ENCODE peak calls at places on chromosomes 5 and 9, in four cellular contexts. T, C, U and G are unnamed samples.

GRCh38 chr9:18263367-18263766 is 210.6 kb upstream of the ADAMTSL1 start:
- DNase-seq in T (no peak), C (no peak), U (no peak), G (no peak)

GRCh38 chr9:37976714-37977477 is 73.0 kb upstream of the SLC25A51 start:
- DNase-seq in T (no peak), C (no peak), U (no peak), G (no peak)

GRCh38 chr9:109020982-109021511 is 7.7 kb upstream of the CTNNAL1 start:
- DNase-seq in T (no peak), C (no peak), U (no peak), G (no peak)

GRCh38 chr5:17400724-17401508 is 97.1 kb upstream of the TAF11L2 start:
- DNase-seq in T (no peak), C (no peak), U (no peak), G (no peak)

GRCh38 chr5:125045647-125046046 is 299.2 kb upstream of the ZNF608 start:
- DNase-seq in T (no peak), C (no peak), U (no peak), G (no peak)

GRCh38 chr5:132074772-132075718 is 1.5 kb downstream of the CSF2 start:
- DNase-seq in T (no peak), C (no peak), U (no peak), G (no peak)

GRCh38 chr5:151153300-151153699 is 4.3 kb downstream of the ANXA6 start:
- DNase-seq in T (no peak), C (no peak), U (no peak), G (no peak)

GRCh38 chr5:61768692-61769281 is 436.7 kb downstream of the ZSWIM6 start:
- DNase-seq in T (peak), C (peak), U (peak), G (peak)

GRCh38 chr5:124252094-124252750 is 494.2 kb downstream of the ZNF608 start:
- DNase-seq in T (no peak), C (peak), U (no peak), G (no peak)

GRCh38 chr9:88460583-88461332 is 72.5 kb downstream of the SPIN1 start:
- DNase-seq in T (no peak), C (no peak), U (no peak), G (no peak)

GRCh38 chr5:54514269-54514668 is 3.3 kb upstream of the SNX18 start:
- DNase-seq in T (peak), C (no peak), U (no peak), G (no peak)

GRCh38 chr9:81108391-81108790 is 581.0 kb downstream of the TLE1 start:
- DNase-seq in T (no peak), C (no peak), U (no peak), G (no peak)

GRCh38 chr5:91938441-91938840 is 555.3 kb upstream of the ARRDC3 start:
- DNase-seq in T (no peak), C (no peak), U (no peak), G (no peak)

GRCh38 chr5:177473461-177473991 is at the start of gene DBN1:
- DNase-seq in T (no peak), C (peak), U (peak), G (peak)

GRCh38 chr5:115514220-115514619 is 30.4 kb downstream of the FEM1C start:
- DNase-seq in T (no peak), C (no peak), U (no peak), G (no peak)

GRCh38 chr9:134724231-134724911 is 82.8 kb downstream of the COL5A1 start:
- DNase-seq in T (no peak), C (no peak), U (no peak), G (no peak)

GRCh38 chr9:134532084-134532483 is 109.5 kb upstream of the COL5A1 start:
- DNase-seq in T (no peak), C (no peak), U (no peak), G (no peak)

GRCh38 chr5:7190727-7191126 is 205.2 kb upstream of the ADCY2 start:
- DNase-seq in T (no peak), C (no peak), U (no peak), G (no peak)

GRCh38 chr9:15578719-15579118 is 25.9 kb downstream of the CCDC171 start:
- DNase-seq in T (no peak), C (no peak), U (no peak), G (no peak)

GRCh38 chr9:120708526-120709224 is 5.6 kb downstream of the MEGF9 start:
- DNase-seq in T (no peak), C (no peak), U (no peak), G (no peak)

GRCh38 chr5:165630211-165630866 is 2124.9 kb downstream of the MAT2B start:
- DNase-seq in T (peak), C (peak), U (no peak), G (peak)

GRCh38 chr9:78707481-78707977 is 410.6 kb downstream of the PSAT1 start:
- DNase-seq in T (no peak), C (no peak), U (no peak), G (no peak)

GRCh38 chr9:125989524-125990180 is 242.5 kb downstream of the PBX3 start:
- DNase-seq in T (no peak), C (no peak), U (no peak), G (no peak)
- TF ChIP-seq TAF1 in T (no peak), C (no peak), U (no peak), G (no peak)

GRCh38 chr5:169801324-169801777 is 164.3 kb downstream of the DOCK2 start:
- DNase-seq in T (no peak), C (no peak), U (no peak), G (no peak)
- TF ChIP-seq TAF1 in T (no peak), C (no peak), U (no peak), G (no peak)

GRCh38 chr9:131379056-131379455 is 14.8 kb upstream of the PRRC2B start:
- DNase-seq in T (no peak), C (no peak), U (no peak), G (no peak)

GRCh38 chr9:131385296-131385695 is 8.6 kb upstream of the PRRC2B start:
- DNase-seq in T (no peak), C (no peak), U (no peak), G (no peak)

GRCh38 chr9:131387394-131387793 is 6.5 kb upstream of the PRRC2B start:
- DNase-seq in T (no peak), C (no peak), U (no peak), G (no peak)

GRCh38 chr9:131386258-131386657 is 7.6 kb upstream of the PRRC2B start:
- DNase-seq in T (no peak), C (no peak), U (no peak), G (no peak)

GRCh38 chr9:131382850-131383729 is 10.8 kb upstream of the PRRC2B start:
- DNase-seq in T (peak), C (no peak), U (no peak), G (no peak)
- TF ChIP-seq TAF1 in T (no peak), C (no peak), U (no peak), G (no peak)

DNA sequence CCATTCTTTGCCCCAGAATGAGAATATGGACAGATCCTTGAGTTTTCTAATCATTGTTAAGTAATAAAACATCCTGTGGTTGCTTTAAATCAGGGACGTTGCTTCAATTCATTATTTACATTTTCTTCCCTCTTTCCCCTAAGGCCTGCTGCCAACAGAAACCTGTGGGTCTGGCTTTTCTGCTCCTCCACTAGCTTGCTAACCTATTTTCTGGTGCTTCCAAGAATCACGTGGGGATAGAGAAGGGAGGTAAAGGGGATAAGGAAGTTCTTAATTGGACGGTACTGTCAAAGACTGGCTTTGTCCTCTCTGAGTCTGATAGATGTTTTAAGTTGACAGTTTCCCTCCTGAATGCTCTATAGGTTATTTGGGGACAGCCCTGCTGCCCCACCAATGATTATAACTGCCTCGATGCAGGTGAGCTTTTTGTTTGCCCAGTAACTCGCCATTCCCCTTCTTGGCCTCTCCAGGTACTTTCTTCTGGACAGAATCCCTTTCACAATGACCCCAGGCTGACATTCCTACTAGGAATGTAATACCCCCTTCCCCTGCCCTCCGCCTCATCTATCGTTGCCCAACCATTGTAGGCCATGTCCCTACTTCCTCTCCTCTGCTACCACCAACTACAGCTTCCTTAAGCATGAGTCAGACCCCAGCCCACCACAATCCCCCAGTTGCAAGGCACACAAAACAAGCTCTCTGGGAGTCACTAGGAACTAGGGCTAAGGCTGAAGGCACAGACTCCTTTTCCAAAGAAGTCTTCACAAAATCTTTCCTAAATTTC is 19.9 kb upstream of the CPEB4 start:
- DNase-seq in T (peak), C (no peak), U (no peak), G (no peak)
- TF ChIP-seq TAF1 in T (no peak), C (no peak), U (no peak), G (no peak)

DNA sequence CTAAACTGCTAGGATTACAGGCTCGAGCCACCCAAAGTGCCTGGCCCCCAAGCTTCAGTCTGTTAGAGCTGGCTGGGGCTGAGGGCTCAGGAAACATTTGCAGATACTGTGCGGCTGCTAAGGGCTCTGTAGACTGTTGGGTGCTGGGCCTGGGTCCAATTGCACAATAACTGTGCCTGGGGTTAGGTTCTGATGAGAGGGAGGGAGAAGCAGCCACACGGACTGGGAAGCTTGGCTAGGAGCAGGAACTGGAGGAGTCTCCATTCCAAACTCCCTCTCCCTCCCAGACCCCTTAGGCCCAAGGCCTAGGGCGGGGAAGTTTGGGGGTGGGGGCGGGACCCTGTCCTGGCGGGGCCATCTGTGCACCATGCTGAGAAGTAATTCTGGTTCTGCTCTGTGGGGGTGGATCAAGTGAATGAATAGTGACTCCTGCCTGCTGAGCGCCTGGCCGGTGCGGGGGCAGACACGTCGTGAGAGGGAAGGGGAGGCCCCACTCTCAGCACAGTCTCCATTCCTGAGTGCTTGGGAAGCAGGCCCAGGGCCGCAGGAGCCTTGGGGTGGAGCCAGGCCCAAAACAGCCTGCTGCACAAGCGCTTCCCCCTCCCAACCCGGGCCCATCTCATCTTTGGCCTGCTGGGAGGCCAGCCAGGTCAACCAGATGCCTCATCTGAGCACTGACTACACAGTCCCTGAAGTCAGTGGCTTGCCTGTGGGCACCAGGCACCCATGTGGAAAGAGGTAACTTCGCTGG is 1.5 kb downstream of the ASS1 start:
- DNase-seq in T (peak), C (peak), U (no peak), G (no peak)
- TF ChIP-seq TAF1 in T (no peak), C (no peak), U (no peak), G (no peak)

DNA sequence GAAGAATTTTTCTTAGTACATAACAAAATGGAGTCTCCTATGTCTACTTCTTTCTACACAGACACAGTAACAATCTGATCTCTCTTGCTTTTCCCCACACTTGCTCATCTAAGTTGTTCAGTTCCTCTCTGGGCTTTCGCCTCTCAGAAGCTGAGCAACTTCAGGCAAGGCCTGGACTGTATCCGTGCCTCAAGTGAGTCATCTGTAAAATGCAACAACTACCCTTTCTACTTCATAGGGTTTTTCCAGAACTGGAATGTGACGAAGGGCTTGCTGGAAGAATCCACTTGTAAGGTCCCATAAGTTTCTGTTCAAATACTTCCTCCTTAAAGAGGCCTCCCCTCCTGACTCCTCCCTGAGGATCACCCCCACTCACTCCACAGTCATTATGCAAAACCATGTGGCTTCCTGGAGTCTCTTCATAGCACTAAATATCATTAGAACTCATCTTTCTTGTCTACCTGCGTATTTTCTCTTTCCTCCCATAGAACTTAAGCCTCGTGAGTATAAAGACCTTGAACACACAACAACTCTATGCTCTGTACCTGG is 17.5 kb upstream of the INSYN2B start:
- DNase-seq in T (no peak), C (no peak), U (no peak), G (no peak)
- TF ChIP-seq TAF1 in T (no peak), C (no peak), U (no peak), G (no peak)